ENCODE peak calls at places on chromosomes 4 and X, in nine cellular contexts. One of them, this sample, is unnamed.
A peak's percentile ranks its signal among the peaks of the same experiment; 100 is the strongest.

GRCh38 chrX:134512566-134512965 is 52.6 kb downstream of the HPRT1 start:
- DNase-seq in foreskin fibroblast: peak; percentile 77
- DNase-seq in WTC11: no peak
- DNase-seq in CD8-positive, alpha-beta T cell: no peak
- DNase-seq in nephron progenitor cell: no peak
- DNase-seq in right lobe of liver: no peak
- DNase-seq in neural progenitor cell: no peak
- DNase-seq in endodermal cell: no peak
- DNase-seq in astrocyte: peak; percentile 81
- DNase-seq in this sample: no peak

GRCh38 chr4:175298119-175298518 is 380.0 kb downstream of the ADAM29 start:
- DNase-seq in WTC11: no peak
- DNase-seq in nephron progenitor cell: no peak
- DNase-seq in foreskin fibroblast: peak; percentile 54
- DNase-seq in astrocyte: peak; percentile 4
- DNase-seq in CD8-positive, alpha-beta T cell: no peak
- DNase-seq in endodermal cell: no peak
- DNase-seq in right lobe of liver: no peak
- DNase-seq in neural progenitor cell: no peak
- DNase-seq in this sample: no peak

GRCh38 chr4:151472711-151473110 is 63.7 kb downstream of the FHIP1A start:
- DNase-seq in astrocyte: no peak
- DNase-seq in WTC11: no peak
- DNase-seq in CD8-positive, alpha-beta T cell: no peak
- DNase-seq in nephron progenitor cell: no peak
- DNase-seq in right lobe of liver: no peak
- DNase-seq in endodermal cell: no peak
- DNase-seq in neural progenitor cell: no peak
- DNase-seq in foreskin fibroblast: peak; percentile 17
- DNase-seq in this sample: no peak

GRCh38 chr4:108135549-108136209 is 33.1 kb downstream of the LEF1 start:
- DNase-seq in WTC11: peak; percentile 69
- DNase-seq in nephron progenitor cell: peak; percentile 61
- DNase-seq in endodermal cell: peak; percentile 94
- DNase-seq in right lobe of liver: no peak
- DNase-seq in astrocyte: no peak
- DNase-seq in neural progenitor cell: peak; percentile 89
- DNase-seq in foreskin fibroblast: no peak
- DNase-seq in CD8-positive, alpha-beta T cell: no peak
- DNase-seq in this sample: no peak

GRCh38 chr4:174365018-174365587 is 81.4 kb downstream of the CEP44 start:
- DNase-seq in endodermal cell: no peak
- DNase-seq in right lobe of liver: no peak
- DNase-seq in CD8-positive, alpha-beta T cell: no peak
- DNase-seq in WTC11: no peak
- DNase-seq in foreskin fibroblast: peak; percentile 61
- DNase-seq in nephron progenitor cell: peak; percentile 29
- DNase-seq in astrocyte: peak; percentile 6
- DNase-seq in neural progenitor cell: peak; percentile 46
- DNase-seq in this sample: no peak

GRCh38 chrX:113470166-113470565 is 629.5 kb upstream of the AMOT start:
- DNase-seq in nephron progenitor cell: no peak
- DNase-seq in WTC11: no peak
- DNase-seq in foreskin fibroblast: no peak
- DNase-seq in neural progenitor cell: no peak
- DNase-seq in CD8-positive, alpha-beta T cell: no peak
- DNase-seq in right lobe of liver: no peak
- DNase-seq in astrocyte: no peak
- DNase-seq in endodermal cell: no peak
- DNase-seq in this sample: no peak

GRCh38 chr4:148112231-148112982 is 329.8 kb downstream of the NR3C2 start:
- DNase-seq in CD8-positive, alpha-beta T cell: no peak
- DNase-seq in foreskin fibroblast: peak; percentile 61
- DNase-seq in astrocyte: peak; percentile 95
- DNase-seq in endodermal cell: no peak
- DNase-seq in nephron progenitor cell: no peak
- DNase-seq in right lobe of liver: no peak
- DNase-seq in WTC11: no peak
- DNase-seq in neural progenitor cell: no peak
- DNase-seq in this sample: no peak

GRCh38 chr4:177005801-177006230 is 213.1 kb upstream of the VEGFC start:
- DNase-seq in endodermal cell: no peak
- DNase-seq in CD8-positive, alpha-beta T cell: no peak
- DNase-seq in neural progenitor cell: no peak
- DNase-seq in astrocyte: peak; percentile 89
- DNase-seq in foreskin fibroblast: peak; percentile 91
- DNase-seq in nephron progenitor cell: no peak
- DNase-seq in WTC11: no peak
- DNase-seq in right lobe of liver: no peak
- DNase-seq in this sample: no peak

GRCh38 chr4:16196482-16197393 is 29.5 kb downstream of the TAPT1 start:
- DNase-seq in endodermal cell: peak; percentile 49
- DNase-seq in neural progenitor cell: peak; percentile 76
- DNase-seq in foreskin fibroblast: peak; percentile 64
- DNase-seq in astrocyte: peak; percentile 76
- DNase-seq in CD8-positive, alpha-beta T cell: no peak
- DNase-seq in WTC11: no peak
- DNase-seq in right lobe of liver: no peak
- DNase-seq in nephron progenitor cell: peak; percentile 23
- DNase-seq in this sample: no peak
- TF ChIP-seq CTCF in endodermal cell: peak; percentile 70
- TF ChIP-seq CTCF in neural progenitor cell: peak; percentile 58
- TF ChIP-seq CTCF in foreskin fibroblast: peak; percentile 16
- TF ChIP-seq CTCF in astrocyte: peak; percentile 42
- TF ChIP-seq CTCF in CD8-positive, alpha-beta T cell: no peak
- TF ChIP-seq CTCF in WTC11: no peak
- TF ChIP-seq CTCF in right lobe of liver: peak; percentile 22
- TF ChIP-seq CTCF in nephron progenitor cell: peak; percentile 47
- TF ChIP-seq CTCF in this sample: peak; percentile 49

GRCh38 chr4:39924014-39924413 is 53.7 kb downstream of the PDS5A start:
- DNase-seq in neural progenitor cell: no peak
- DNase-seq in WTC11: no peak
- DNase-seq in right lobe of liver: no peak
- DNase-seq in endodermal cell: no peak
- DNase-seq in astrocyte: no peak
- DNase-seq in nephron progenitor cell: no peak
- DNase-seq in CD8-positive, alpha-beta T cell: no peak
- DNase-seq in foreskin fibroblast: no peak
- DNase-seq in this sample: no peak

DNA sequence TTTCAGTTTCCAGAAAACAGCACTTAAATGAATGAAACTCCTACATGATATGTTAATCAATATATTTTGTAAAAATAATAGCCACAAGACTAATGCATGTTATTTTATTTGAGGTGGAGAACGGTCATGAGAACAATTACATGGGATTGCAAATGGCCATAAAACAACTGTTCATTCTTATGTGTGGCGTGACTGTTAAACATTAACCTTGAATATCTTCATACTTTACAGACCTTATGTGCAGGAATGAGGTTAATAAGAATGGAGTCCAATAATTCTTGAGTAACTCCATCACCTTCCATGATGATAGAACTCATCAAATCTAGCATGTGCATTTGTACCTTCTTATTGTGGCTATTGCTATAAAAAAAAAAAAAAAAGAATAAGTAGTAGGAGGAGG is 55.3 kb downstream of the PDS5A start:
- DNase-seq in neural progenitor cell: no peak
- DNase-seq in nephron progenitor cell: no peak
- DNase-seq in astrocyte: no peak
- DNase-seq in CD8-positive, alpha-beta T cell: no peak
- DNase-seq in right lobe of liver: no peak
- DNase-seq in WTC11: no peak
- DNase-seq in endodermal cell: no peak
- DNase-seq in foreskin fibroblast: no peak
- DNase-seq in this sample: no peak
- TF ChIP-seq CTCF in neural progenitor cell: no peak
- TF ChIP-seq CTCF in nephron progenitor cell: no peak
- TF ChIP-seq CTCF in astrocyte: no peak
- TF ChIP-seq CTCF in CD8-positive, alpha-beta T cell: no peak
- TF ChIP-seq CTCF in right lobe of liver: no peak
- TF ChIP-seq CTCF in WTC11: no peak
- TF ChIP-seq CTCF in endodermal cell: no peak
- TF ChIP-seq CTCF in foreskin fibroblast: no peak
- TF ChIP-seq CTCF in this sample: no peak

GRCh38 chr4:37970702-37971101 is 10.5 kb downstream of the PTTG2 start:
- DNase-seq in endodermal cell: peak; percentile 70
- DNase-seq in neural progenitor cell: no peak
- DNase-seq in right lobe of liver: peak; percentile 57
- DNase-seq in nephron progenitor cell: no peak
- DNase-seq in CD8-positive, alpha-beta T cell: peak; percentile 49
- DNase-seq in WTC11: peak; percentile 38
- DNase-seq in astrocyte: peak; percentile 66
- DNase-seq in foreskin fibroblast: peak; percentile 64
- DNase-seq in this sample: peak; percentile 90
- TF ChIP-seq CTCF in endodermal cell: peak; percentile 56
- TF ChIP-seq CTCF in neural progenitor cell: no peak
- TF ChIP-seq CTCF in right lobe of liver: peak; percentile 57
- TF ChIP-seq CTCF in nephron progenitor cell: no peak
- TF ChIP-seq CTCF in CD8-positive, alpha-beta T cell: peak; percentile 25
- TF ChIP-seq CTCF in WTC11: peak; percentile 25
- TF ChIP-seq CTCF in astrocyte: peak; percentile 41
- TF ChIP-seq CTCF in foreskin fibroblast: peak; percentile 35
- TF ChIP-seq CTCF in this sample: peak; percentile 79

DNA sequence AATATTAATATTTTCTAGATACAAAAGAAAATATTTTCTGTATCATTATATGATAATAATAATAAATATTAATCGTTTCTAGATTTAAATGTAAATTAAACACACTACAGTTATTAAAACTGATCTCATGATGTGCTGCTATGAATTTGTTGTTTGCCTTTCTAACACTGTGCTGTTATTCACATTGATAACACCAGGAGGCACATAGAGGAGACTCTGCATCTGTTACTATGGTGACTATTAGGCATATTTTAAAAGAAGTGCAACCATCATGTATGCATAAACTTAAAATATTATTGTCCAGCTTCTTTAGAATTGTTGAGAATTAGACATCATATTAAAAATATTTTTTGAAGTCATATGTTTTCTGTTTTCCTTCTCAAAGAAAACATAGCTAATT is 11.8 kb upstream of the PDGFC start:
- DNase-seq in WTC11: no peak
- DNase-seq in foreskin fibroblast: peak; percentile 56
- DNase-seq in right lobe of liver: no peak
- DNase-seq in CD8-positive, alpha-beta T cell: no peak
- DNase-seq in endodermal cell: no peak
- DNase-seq in neural progenitor cell: no peak
- DNase-seq in nephron progenitor cell: no peak
- DNase-seq in astrocyte: peak; percentile 36
- DNase-seq in this sample: no peak
- TF ChIP-seq CTCF in WTC11: no peak
- TF ChIP-seq CTCF in foreskin fibroblast: peak; percentile 51
- TF ChIP-seq CTCF in right lobe of liver: peak; percentile 49
- TF ChIP-seq CTCF in CD8-positive, alpha-beta T cell: no peak
- TF ChIP-seq CTCF in endodermal cell: peak; percentile 68
- TF ChIP-seq CTCF in neural progenitor cell: peak; percentile 36
- TF ChIP-seq CTCF in nephron progenitor cell: peak; percentile 23
- TF ChIP-seq CTCF in astrocyte: peak; percentile 51
- TF ChIP-seq CTCF in this sample: peak; percentile 27

GRCh38 chr4:21884615-21885014 is 64.0 kb downstream of the KCNIP4 start:
- DNase-seq in nephron progenitor cell: no peak
- DNase-seq in endodermal cell: no peak
- DNase-seq in astrocyte: no peak
- DNase-seq in right lobe of liver: no peak
- DNase-seq in neural progenitor cell: no peak
- DNase-seq in CD8-positive, alpha-beta T cell: no peak
- DNase-seq in WTC11: no peak
- DNase-seq in foreskin fibroblast: no peak
- DNase-seq in this sample: no peak

GRCh38 chr4:21882050-21882839 is 66.3 kb downstream of the KCNIP4 start:
- DNase-seq in CD8-positive, alpha-beta T cell: no peak
- DNase-seq in endodermal cell: no peak
- DNase-seq in neural progenitor cell: no peak
- DNase-seq in foreskin fibroblast: peak; percentile 52
- DNase-seq in WTC11: no peak
- DNase-seq in right lobe of liver: no peak
- DNase-seq in nephron progenitor cell: no peak
- DNase-seq in astrocyte: peak; percentile 69
- DNase-seq in this sample: no peak

GRCh38 chr4:21879187-21879586 is 69.4 kb downstream of the KCNIP4 start:
- DNase-seq in neural progenitor cell: peak; percentile 54
- DNase-seq in nephron progenitor cell: no peak
- DNase-seq in CD8-positive, alpha-beta T cell: no peak
- DNase-seq in astrocyte: peak; percentile 40
- DNase-seq in right lobe of liver: no peak
- DNase-seq in foreskin fibroblast: peak; percentile 44
- DNase-seq in WTC11: peak; percentile 68
- DNase-seq in endodermal cell: peak; percentile 87
- DNase-seq in this sample: no peak
- TF ChIP-seq CTCF in neural progenitor cell: peak; percentile 47
- TF ChIP-seq CTCF in nephron progenitor cell: no peak
- TF ChIP-seq CTCF in CD8-positive, alpha-beta T cell: no peak
- TF ChIP-seq CTCF in astrocyte: no peak
- TF ChIP-seq CTCF in right lobe of liver: no peak
- TF ChIP-seq CTCF in foreskin fibroblast: no peak
- TF ChIP-seq CTCF in WTC11: no peak
- TF ChIP-seq CTCF in endodermal cell: peak; percentile 72
- TF ChIP-seq CTCF in this sample: no peak

DNA sequence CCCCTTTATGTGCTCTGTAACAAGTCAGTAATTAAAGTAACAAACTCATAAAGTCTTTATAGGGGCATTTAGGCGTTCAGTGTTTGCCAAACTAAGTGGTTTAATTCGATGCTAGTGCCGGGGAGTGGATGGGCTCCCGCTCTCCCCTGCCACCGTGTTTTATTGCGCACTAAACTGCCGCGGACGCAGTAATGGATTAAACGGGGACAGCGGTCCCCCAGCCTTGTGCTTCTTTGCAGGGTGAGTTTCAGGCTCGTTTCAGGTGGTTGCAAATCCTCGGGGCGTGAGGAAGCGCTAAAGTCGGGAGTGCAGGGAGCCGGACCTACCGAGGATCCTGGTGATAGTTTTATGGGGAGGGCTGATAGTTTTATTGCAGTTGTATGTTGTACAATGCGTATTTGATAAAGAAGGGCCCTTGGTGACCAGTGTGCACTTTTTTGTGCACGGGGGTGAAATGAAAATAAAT is 1.7 kb upstream of the PHOX2B start:
- DNase-seq in astrocyte: no peak
- DNase-seq in nephron progenitor cell: peak; percentile 22
- DNase-seq in CD8-positive, alpha-beta T cell: no peak
- DNase-seq in right lobe of liver: no peak
- DNase-seq in foreskin fibroblast: no peak
- DNase-seq in WTC11: peak; percentile 19
- DNase-seq in endodermal cell: peak; percentile 55
- DNase-seq in neural progenitor cell: peak; percentile 51
- DNase-seq in this sample: no peak
- TF ChIP-seq CTCF in astrocyte: no peak
- TF ChIP-seq CTCF in nephron progenitor cell: no peak
- TF ChIP-seq CTCF in CD8-positive, alpha-beta T cell: no peak
- TF ChIP-seq CTCF in right lobe of liver: no peak
- TF ChIP-seq CTCF in foreskin fibroblast: no peak
- TF ChIP-seq CTCF in WTC11: no peak
- TF ChIP-seq CTCF in endodermal cell: no peak
- TF ChIP-seq CTCF in neural progenitor cell: no peak
- TF ChIP-seq CTCF in this sample: no peak

DNA sequence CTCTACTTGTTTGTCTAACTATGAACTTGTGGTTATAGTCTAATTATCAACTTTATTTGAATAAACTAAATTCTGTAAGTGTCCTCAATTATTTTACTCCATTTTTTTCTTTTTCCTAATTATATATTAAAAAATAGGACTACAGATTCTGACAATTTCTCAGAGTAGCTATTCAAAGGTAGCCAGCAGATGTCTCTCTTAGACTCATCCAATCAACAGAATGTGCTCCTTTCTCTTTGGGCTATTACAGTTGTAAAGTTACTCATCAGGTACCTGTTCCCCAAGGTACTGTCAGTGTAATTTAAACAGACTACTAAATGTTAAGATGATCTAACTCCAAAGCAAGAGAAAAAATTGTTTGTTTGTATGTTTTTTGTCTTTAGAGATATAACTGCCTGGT is 248.6 kb downstream of the PCDH18 start:
- DNase-seq in foreskin fibroblast: peak; percentile 61
- DNase-seq in nephron progenitor cell: no peak
- DNase-seq in WTC11: no peak
- DNase-seq in endodermal cell: no peak
- DNase-seq in astrocyte: peak; percentile 9
- DNase-seq in CD8-positive, alpha-beta T cell: no peak
- DNase-seq in neural progenitor cell: no peak
- DNase-seq in right lobe of liver: no peak
- DNase-seq in this sample: no peak
- TF ChIP-seq CTCF in foreskin fibroblast: peak; percentile 49
- TF ChIP-seq CTCF in nephron progenitor cell: no peak
- TF ChIP-seq CTCF in WTC11: no peak
- TF ChIP-seq CTCF in endodermal cell: peak; percentile 64
- TF ChIP-seq CTCF in astrocyte: peak; percentile 18
- TF ChIP-seq CTCF in CD8-positive, alpha-beta T cell: no peak
- TF ChIP-seq CTCF in neural progenitor cell: peak; percentile 49
- TF ChIP-seq CTCF in right lobe of liver: peak; percentile 9
- TF ChIP-seq CTCF in this sample: no peak